ENCODE peak calls at places on chromosomes 5 and 9, in seven cellular contexts. Q, W, F, V, C, T and P are unnamed samples.

GRCh38 chr5:66498791-66499207 is 97.4 kb upstream of the MAST4 start:
- DNase-seq in T (no peak), V (peak), W (no peak), Q (no peak), F (no peak), C (peak), P (peak)

GRCh38 chr9:95511232-95511951 is 5.4 kb downstream of the PTCH1 start:
- DNase-seq in T (no peak), F (peak), C (peak), Q (no peak), V (peak), W (peak), P (peak)

GRCh38 chr9:121944741-121945191 is 148.3 kb downstream of the TTLL11 start:
- DNase-seq in Q (no peak), W (no peak), C (peak), F (no peak), V (peak), T (no peak), P (peak)

GRCh38 chr5:159905496-159905895 is 10.8 kb upstream of the ADRA1B start:
- DNase-seq in F (no peak), T (no peak), W (no peak), C (no peak), V (peak), Q (no peak), P (peak)

GRCh38 chr5:10702040-10702629 is 58.9 kb downstream of the DAP start:
- DNase-seq in Q (no peak), C (no peak), V (peak), T (no peak), W (no peak), F (no peak), P (peak)

GRCh38 chr5:140275837-140276236 is 27.1 kb downstream of the PFDN1 start:
- DNase-seq in Q (no peak), F (no peak), V (no peak), T (no peak), W (no peak), C (no peak), P (no peak)

GRCh38 chr5:149264432-149265069 is 7.1 kb upstream of the AFAP1L1 start:
- DNase-seq in V (peak), C (peak), W (no peak), Q (peak), F (peak), T (peak), P (no peak)

GRCh38 chr5:1510631-1511030 is 13.1 kb downstream of the LPCAT1 start:
- DNase-seq in V (no peak), F (no peak), T (no peak), W (no peak), C (peak), Q (no peak), P (no peak)

GRCh38 chr5:131405674-131406073 is 141.8 kb downstream of the CDC42SE2 start:
- DNase-seq in C (no peak), Q (no peak), F (no peak), V (no peak), T (no peak), W (no peak), P (no peak)

GRCh38 chr9:113219186-113219936 is 1.7 kb downstream of the FKBP15 start:
- DNase-seq in V (no peak), W (no peak), T (no peak), C (no peak), Q (no peak), F (no peak), P (no peak)

GRCh38 chr9:99173570-99174504 is 47.9 kb downstream of the ALG2 start:
- DNase-seq in W (no peak), V (no peak), Q (no peak), T (no peak), C (no peak), F (no peak), P (no peak)